ENCODE peak calls at places on chromosomes 7 and 10, in seven cellular contexts. One of them, this sample, is unnamed.
A peak's percentile ranks its signal among the peaks of the same experiment; 100 is the strongest.

GRCh38 chr7:131104611-131105293 is 222.9 kb upstream of the MKLN1 start:
- DNase-seq in astrocyte of the hippocampus: peak; percentile 13
- DNase-seq in omental fat pad: no peak
- DNase-seq in adrenal gland: no peak
- DNase-seq in CD4-positive, CD25-positive, alpha-beta regulatory T cell: no peak
- DNase-seq in NCI-H2081: no peak
- DNase-seq in smooth muscle cell of the brain vasculature: no peak
- DNase-seq in this sample: no peak

GRCh38 chr10:112919721-112920120 is 30.3 kb upstream of the TCF7L2 start:
- DNase-seq in adrenal gland: no peak
- DNase-seq in CD4-positive, CD25-positive, alpha-beta regulatory T cell: no peak
- DNase-seq in NCI-H2081: no peak
- DNase-seq in smooth muscle cell of the brain vasculature: no peak
- DNase-seq in omental fat pad: no peak
- DNase-seq in astrocyte of the hippocampus: peak; percentile 62
- DNase-seq in this sample: no peak

GRCh38 chr10:77431209-77431611 is 206.4 kb downstream of the KCNMA1 start:
- DNase-seq in omental fat pad: no peak
- DNase-seq in astrocyte of the hippocampus: peak; percentile 66
- DNase-seq in CD4-positive, CD25-positive, alpha-beta regulatory T cell: no peak
- DNase-seq in NCI-H2081: no peak
- DNase-seq in adrenal gland: no peak
- DNase-seq in smooth muscle cell of the brain vasculature: no peak
- DNase-seq in this sample: no peak

GRCh38 chr7:33421384-33421783 is 292.0 kb downstream of the BBS9 start:
- DNase-seq in adrenal gland: no peak
- DNase-seq in CD4-positive, CD25-positive, alpha-beta regulatory T cell: no peak
- DNase-seq in smooth muscle cell of the brain vasculature: no peak
- DNase-seq in omental fat pad: no peak
- DNase-seq in NCI-H2081: no peak
- DNase-seq in astrocyte of the hippocampus: no peak
- DNase-seq in this sample: no peak

GRCh38 chr10:2791774-2792443 is 275.4 kb upstream of the PFKP start:
- DNase-seq in astrocyte of the hippocampus: no peak
- DNase-seq in adrenal gland: no peak
- DNase-seq in CD4-positive, CD25-positive, alpha-beta regulatory T cell: no peak
- DNase-seq in omental fat pad: no peak
- DNase-seq in smooth muscle cell of the brain vasculature: no peak
- DNase-seq in NCI-H2081: no peak
- DNase-seq in this sample: no peak

GRCh38 chr10:62818426-62819011 is 2.4 kb upstream of the EGR2 start:
- DNase-seq in adrenal gland: peak; percentile 18
- DNase-seq in CD4-positive, CD25-positive, alpha-beta regulatory T cell: peak; percentile 18
- DNase-seq in omental fat pad: no peak
- DNase-seq in smooth muscle cell of the brain vasculature: no peak
- DNase-seq in NCI-H2081: no peak
- DNase-seq in astrocyte of the hippocampus: peak; percentile 60
- DNase-seq in this sample: peak; percentile 49

GRCh38 chr7:31073486-31074383 is 21.6 kb downstream of the ADCYAP1R1 start:
- DNase-seq in adrenal gland: no peak
- DNase-seq in NCI-H2081: no peak
- DNase-seq in smooth muscle cell of the brain vasculature: no peak
- DNase-seq in omental fat pad: no peak
- DNase-seq in CD4-positive, CD25-positive, alpha-beta regulatory T cell: no peak
- DNase-seq in astrocyte of the hippocampus: no peak
- DNase-seq in this sample: no peak

GRCh38 chr10:124539935-124540641 is 78.5 kb downstream of the LHPP start:
- DNase-seq in NCI-H2081: peak; percentile 18
- DNase-seq in omental fat pad: peak; percentile 32
- DNase-seq in adrenal gland: peak; percentile 59
- DNase-seq in smooth muscle cell of the brain vasculature: no peak
- DNase-seq in CD4-positive, CD25-positive, alpha-beta regulatory T cell: peak; percentile 53
- DNase-seq in astrocyte of the hippocampus: peak; percentile 70
- DNase-seq in this sample: peak; percentile 81

GRCh38 chr10:14397069-14397468 is 66.3 kb upstream of the FRMD4A start:
- DNase-seq in omental fat pad: no peak
- DNase-seq in CD4-positive, CD25-positive, alpha-beta regulatory T cell: no peak
- DNase-seq in astrocyte of the hippocampus: peak; percentile 98
- DNase-seq in NCI-H2081: no peak
- DNase-seq in smooth muscle cell of the brain vasculature: peak; percentile 58
- DNase-seq in adrenal gland: peak; percentile 16
- DNase-seq in this sample: peak; percentile 69

GRCh38 chr10:37109000-37109399 is 16.4 kb upstream of the ANKRD30A start:
- DNase-seq in astrocyte of the hippocampus: no peak
- DNase-seq in CD4-positive, CD25-positive, alpha-beta regulatory T cell: no peak
- DNase-seq in NCI-H2081: no peak
- DNase-seq in adrenal gland: no peak
- DNase-seq in smooth muscle cell of the brain vasculature: no peak
- DNase-seq in omental fat pad: no peak
- DNase-seq in this sample: no peak

GRCh38 chr10:30365278-30365677 is 16.2 kb upstream of the MTPAP start:
- DNase-seq in astrocyte of the hippocampus: no peak
- DNase-seq in NCI-H2081: no peak
- DNase-seq in adrenal gland: peak; percentile 59
- DNase-seq in smooth muscle cell of the brain vasculature: no peak
- DNase-seq in CD4-positive, CD25-positive, alpha-beta regulatory T cell: no peak
- DNase-seq in omental fat pad: no peak
- DNase-seq in this sample: no peak

GRCh38 chr7:25926009-25926408 is 226.0 kb upstream of the NFE2L3 start:
- DNase-seq in NCI-H2081: no peak
- DNase-seq in adrenal gland: peak; percentile 27
- DNase-seq in astrocyte of the hippocampus: no peak
- DNase-seq in smooth muscle cell of the brain vasculature: no peak
- DNase-seq in CD4-positive, CD25-positive, alpha-beta regulatory T cell: no peak
- DNase-seq in omental fat pad: no peak
- DNase-seq in this sample: no peak

GRCh38 chr10:66780796-66781195 is 145.0 kb upstream of the LRRTM3 start:
- DNase-seq in adrenal gland: no peak
- DNase-seq in smooth muscle cell of the brain vasculature: no peak
- DNase-seq in CD4-positive, CD25-positive, alpha-beta regulatory T cell: no peak
- DNase-seq in NCI-H2081: no peak
- DNase-seq in astrocyte of the hippocampus: no peak
- DNase-seq in omental fat pad: no peak
- DNase-seq in this sample: no peak

GRCh38 chr10:45282061-45282460 is 33.3 kb downstream of the OR13A1 start:
- DNase-seq in omental fat pad: no peak
- DNase-seq in CD4-positive, CD25-positive, alpha-beta regulatory T cell: no peak
- DNase-seq in astrocyte of the hippocampus: no peak
- DNase-seq in smooth muscle cell of the brain vasculature: no peak
- DNase-seq in adrenal gland: no peak
- DNase-seq in NCI-H2081: no peak
- DNase-seq in this sample: no peak

GRCh38 chr10:131404886-131405285 is 93.4 kb upstream of the TCERG1L start:
- DNase-seq in CD4-positive, CD25-positive, alpha-beta regulatory T cell: no peak
- DNase-seq in NCI-H2081: no peak
- DNase-seq in adrenal gland: no peak
- DNase-seq in astrocyte of the hippocampus: no peak
- DNase-seq in smooth muscle cell of the brain vasculature: no peak
- DNase-seq in omental fat pad: no peak
- DNase-seq in this sample: no peak

GRCh38 chr10:81157649-81158048 is 619.9 kb downstream of the SH2D4B start:
- DNase-seq in omental fat pad: no peak
- DNase-seq in NCI-H2081: no peak
- DNase-seq in adrenal gland: no peak
- DNase-seq in CD4-positive, CD25-positive, alpha-beta regulatory T cell: no peak
- DNase-seq in smooth muscle cell of the brain vasculature: no peak
- DNase-seq in astrocyte of the hippocampus: no peak
- DNase-seq in this sample: no peak

GRCh38 chr10:52115823-52116222 is 198.3 kb upstream of the DKK1 start:
- DNase-seq in NCI-H2081: no peak
- DNase-seq in smooth muscle cell of the brain vasculature: no peak
- DNase-seq in omental fat pad: no peak
- DNase-seq in astrocyte of the hippocampus: peak; percentile 0
- DNase-seq in CD4-positive, CD25-positive, alpha-beta regulatory T cell: no peak
- DNase-seq in adrenal gland: no peak
- DNase-seq in this sample: no peak

GRCh38 chr10:119521443-119522204 is 20.9 kb downstream of the RGS10 start:
- DNase-seq in adrenal gland: no peak
- DNase-seq in smooth muscle cell of the brain vasculature: no peak
- DNase-seq in astrocyte of the hippocampus: peak; percentile 71
- DNase-seq in NCI-H2081: no peak
- DNase-seq in CD4-positive, CD25-positive, alpha-beta regulatory T cell: no peak
- DNase-seq in omental fat pad: no peak
- DNase-seq in this sample: no peak

GRCh38 chr10:30058111-30058510 is 1.3 kb downstream of the JCAD start:
- DNase-seq in adrenal gland: no peak
- DNase-seq in NCI-H2081: no peak
- DNase-seq in astrocyte of the hippocampus: no peak
- DNase-seq in smooth muscle cell of the brain vasculature: no peak
- DNase-seq in CD4-positive, CD25-positive, alpha-beta regulatory T cell: no peak
- DNase-seq in omental fat pad: no peak
- DNase-seq in this sample: no peak

GRCh38 chr7:45687185-45687560 is 113.0 kb downstream of the ADCY1 start:
- DNase-seq in NCI-H2081: no peak
- DNase-seq in adrenal gland: no peak
- DNase-seq in smooth muscle cell of the brain vasculature: no peak
- DNase-seq in CD4-positive, CD25-positive, alpha-beta regulatory T cell: no peak
- DNase-seq in astrocyte of the hippocampus: no peak
- DNase-seq in omental fat pad: no peak
- DNase-seq in this sample: no peak

GRCh38 chr10:3803884-3804741 is 19.1 kb upstream of the KLF6 start:
- DNase-seq in omental fat pad: no peak
- DNase-seq in smooth muscle cell of the brain vasculature: no peak
- DNase-seq in astrocyte of the hippocampus: no peak
- DNase-seq in CD4-positive, CD25-positive, alpha-beta regulatory T cell: peak; percentile 53
- DNase-seq in adrenal gland: no peak
- DNase-seq in NCI-H2081: no peak
- DNase-seq in this sample: no peak

GRCh38 chr7:2997014-2997413 is 46.7 kb downstream of the CARD11 start:
- DNase-seq in omental fat pad: no peak
- DNase-seq in adrenal gland: no peak
- DNase-seq in CD4-positive, CD25-positive, alpha-beta regulatory T cell: no peak
- DNase-seq in astrocyte of the hippocampus: no peak
- DNase-seq in NCI-H2081: no peak
- DNase-seq in smooth muscle cell of the brain vasculature: no peak
- DNase-seq in this sample: no peak

GRCh38 chr7:92778972-92779371 is 57.4 kb downstream of the CDK6 start:
- DNase-seq in smooth muscle cell of the brain vasculature: peak; percentile 76
- DNase-seq in omental fat pad: no peak
- DNase-seq in astrocyte of the hippocampus: peak; percentile 53
- DNase-seq in adrenal gland: peak; percentile 82
- DNase-seq in NCI-H2081: no peak
- DNase-seq in CD4-positive, CD25-positive, alpha-beta regulatory T cell: no peak
- DNase-seq in this sample: peak; percentile 53

GRCh38 chr7:99308461-99309074 is 17.1 kb upstream of the ARPC1A start:
- DNase-seq in CD4-positive, CD25-positive, alpha-beta regulatory T cell: no peak
- DNase-seq in astrocyte of the hippocampus: no peak
- DNase-seq in omental fat pad: no peak
- DNase-seq in adrenal gland: no peak
- DNase-seq in NCI-H2081: no peak
- DNase-seq in smooth muscle cell of the brain vasculature: no peak
- DNase-seq in this sample: no peak

GRCh38 chr7:113339661-113340060 is 221.3 kb upstream of the SMIM30 start:
- DNase-seq in adrenal gland: no peak
- DNase-seq in astrocyte of the hippocampus: peak; percentile 56
- DNase-seq in CD4-positive, CD25-positive, alpha-beta regulatory T cell: no peak
- DNase-seq in omental fat pad: no peak
- DNase-seq in smooth muscle cell of the brain vasculature: no peak
- DNase-seq in NCI-H2081: no peak
- DNase-seq in this sample: no peak

GRCh38 chr7:98213874-98214810 is 2.9 kb downstream of the BHLHA15 start:
- DNase-seq in smooth muscle cell of the brain vasculature: no peak
- DNase-seq in astrocyte of the hippocampus: no peak
- DNase-seq in NCI-H2081: no peak
- DNase-seq in CD4-positive, CD25-positive, alpha-beta regulatory T cell: no peak
- DNase-seq in omental fat pad: no peak
- DNase-seq in adrenal gland: no peak
- DNase-seq in this sample: peak; percentile 29

GRCh38 chr7:87513735-87514319 is 38.3 kb upstream of the ABCB4 start:
- DNase-seq in astrocyte of the hippocampus: peak; percentile 41
- DNase-seq in omental fat pad: no peak
- DNase-seq in adrenal gland: no peak
- DNase-seq in CD4-positive, CD25-positive, alpha-beta regulatory T cell: no peak
- DNase-seq in smooth muscle cell of the brain vasculature: no peak
- DNase-seq in NCI-H2081: no peak
- DNase-seq in this sample: no peak

GRCh38 chr10:79562135-79562756 is 2.0 kb upstream of the SFTPA2 start:
- DNase-seq in CD4-positive, CD25-positive, alpha-beta regulatory T cell: peak; percentile 19
- DNase-seq in omental fat pad: no peak
- DNase-seq in smooth muscle cell of the brain vasculature: peak; percentile 10
- DNase-seq in astrocyte of the hippocampus: peak; percentile 80
- DNase-seq in adrenal gland: peak; percentile 73
- DNase-seq in NCI-H2081: peak; percentile 28
- DNase-seq in this sample: peak; percentile 21